ENCODE peak calls at places on chromosomes 11 and 22, in seven cellular contexts. U is body of pancreas, W is pancreas, N is NCI-H748 treated with DMSO at 0.1 percent for 48 hours, Q is LoVo, H is NCI-H1092, F is mesendoderm. E is an unnamed sample.

GRCh38 chr11:88175707-88176066 is 444 bp upstream of the RAB38 start:
- DNase-seq in U (peak), W (no peak), N (no peak), Q (no peak), H (no peak), F (peak), E (no peak)

GRCh38 chr11:133991101-133991500 is 34.3 kb upstream of the IGSF9B start:
- DNase-seq in U (no peak), W (no peak), N (no peak), Q (no peak), H (no peak), F (no peak), E (no peak)

GRCh38 chr11:112963368-112963955 is 2.2 kb downstream of the NCAM1 start:
- DNase-seq in U (no peak), W (no peak), N (peak), Q (no peak), H (peak), F (peak), E (no peak)

GRCh38 chr11:85825590-85825989 is 14.6 kb upstream of the SYTL2 start:
- DNase-seq in U (no peak), W (no peak), N (no peak), Q (no peak), H (no peak), F (no peak), E (no peak)

GRCh38 chr11:47852053-47852452 is 3.9 kb upstream of the NUP160 start:
- DNase-seq in U (no peak), W (no peak), N (no peak), Q (no peak), H (no peak), F (no peak), E (no peak)

GRCh38 chr11:18566406-18566805 is 22.1 kb downstream of the UEVLD start:
- DNase-seq in U (no peak), W (no peak), N (no peak), Q (no peak), H (no peak), F (no peak), E (no peak)

GRCh38 chr22:20530368-20531153 is 23.2 kb downstream of the MED15 start:
- DNase-seq in U (no peak), W (no peak), N (no peak), Q (peak), H (no peak), F (peak), E (peak)

GRCh38 chr22:31647066-31647465 is 14.9 kb downstream of the PISD start:
- DNase-seq in U (no peak), W (no peak), N (no peak), Q (no peak), H (no peak), F (no peak), E (no peak)

GRCh38 chr22:42397332-42398246 is 34.6 kb downstream of the NFAM1 start:
- DNase-seq in U (no peak), W (peak), N (no peak), Q (no peak), H (no peak), F (no peak), E (no peak)

GRCh38 chr11:22879615-22880014 is 19.3 kb upstream of the CCDC179 start:
- DNase-seq in U (no peak), W (no peak), N (no peak), Q (no peak), H (no peak), F (no peak), E (no peak)

GRCh38 chr11:129731316-129731715 is 84.3 kb upstream of the TMEM45B start:
- DNase-seq in U (no peak), W (no peak), N (no peak), Q (no peak), H (no peak), F (no peak), E (no peak)

GRCh38 chr11:94511932-94512781 is at the start of gene C11orf97:
- DNase-seq in U (peak), W (peak), N (peak), Q (no peak), H (peak), F (peak), E (no peak)

GRCh38 chr11:10397226-10397987 is 57.7 kb upstream of the AMPD3 start:
- DNase-seq in U (no peak), W (no peak), N (no peak), Q (no peak), H (no peak), F (no peak), E (no peak)

GRCh38 chr22:38111941-38112355 is 1.5 kb upstream of the BAIAP2L2 start:
- DNase-seq in U (no peak), W (no peak), N (no peak), Q (peak), H (no peak), F (no peak), E (no peak)

GRCh38 chr11:93236741-93237675 is 39.2 kb upstream of the SLC36A4 start:
- DNase-seq in U (peak), W (peak), N (no peak), Q (peak), H (no peak), F (peak), E (peak)

GRCh38 chr11:44575288-44575672 is 9.8 kb downstream of the CD82 start:
- DNase-seq in U (no peak), W (no peak), N (no peak), Q (no peak), H (no peak), F (no peak), E (no peak)

GRCh38 chr11:26330255-26330654 is 1.7 kb upstream of the ANO3 start:
- DNase-seq in U (no peak), W (no peak), N (no peak), Q (no peak), H (no peak), F (no peak), E (no peak)

GRCh38 chr11:32302826-32303225 is 132.5 kb downstream of the WT1 start:
- DNase-seq in U (no peak), W (no peak), N (no peak), Q (no peak), H (no peak), F (no peak), E (no peak)

GRCh38 chr11:44530413-44531115 is 34.9 kb upstream of the CD82 start:
- DNase-seq in U (no peak), W (no peak), N (no peak), Q (no peak), H (no peak), F (peak), E (no peak)

GRCh38 chr22:49014227-49015201 is 813.2 kb downstream of the BRD1 start:
- DNase-seq in U (peak), W (no peak), N (no peak), Q (no peak), H (no peak), F (no peak), E (no peak)

GRCh38 chr22:46465793-46466192 is 71.6 kb downstream of the CELSR1 start:
- DNase-seq in U (no peak), W (no peak), N (no peak), Q (no peak), H (no peak), F (no peak), E (no peak)

GRCh38 chr22:50317178-50317577 is 9.6 kb downstream of the DENND6B start:
- DNase-seq in U (no peak), W (no peak), N (no peak), Q (no peak), H (no peak), F (no peak), E (no peak)

GRCh38 chr11:61594907-61595257 is 14.0 kb upstream of the SYT7 start:
- DNase-seq in U (no peak), W (no peak), N (no peak), Q (no peak), H (no peak), F (no peak), E (no peak)

GRCh38 chr22:17891427-17892167 is 117.3 kb upstream of the BID start:
- DNase-seq in U (no peak), W (no peak), N (no peak), Q (no peak), H (no peak), F (peak), E (no peak)

E was measured in NCI-H460.